ENCODE peak calls at places on chromosomes 3 and 15, in five cellular contexts. K is heart left ventricle, N is A549, H is dorsolateral prefrontal cortex, Z is ovary. P is an unnamed sample.

GRCh38 chr3:138842483-138843188 is 7.9 kb upstream of the PIK3CB start:
- DNase-seq in Z (no peak), K (no peak), H (no peak), N (no peak), P (no peak)

GRCh38 chr3:84141571-84141970 is 817.2 kb upstream of the CADM2 start:
- DNase-seq in H (no peak), K (no peak), N (no peak), Z (no peak), P (no peak)

GRCh38 chr3:101695779-101696372 is 9.4 kb upstream of the RPL24 start:
- DNase-seq in H (peak), N (peak), Z (no peak), K (no peak), P (peak)

GRCh38 chr3:13529196-13529975 is 19.5 kb upstream of the FBLN2 start:
- DNase-seq in Z (no peak), H (no peak), N (no peak), K (peak), P (no peak)

GRCh38 chr3:179702271-179702947 is 49.6 kb downstream of the USP13 start:
- DNase-seq in Z (no peak), H (peak), K (no peak), N (no peak), P (no peak)

GRCh38 chr15:53625962-53626845 is 133.3 kb downstream of the WDR72 start:
- DNase-seq in Z (no peak), N (no peak), K (no peak), H (no peak), P (no peak)

GRCh38 chr3:47542614-47543173 is 29.2 kb upstream of the ELP6 start:
- DNase-seq in N (no peak), H (peak), K (no peak), Z (peak), P (no peak)

GRCh38 chr3:110767838-110768237 is 303.8 kb upstream of the NECTIN3 start:
- DNase-seq in N (no peak), Z (no peak), H (no peak), K (no peak), P (no peak)

GRCh38 chr3:114213669-114214541 is 23.5 kb downstream of the ZNF80 start:
- DNase-seq in H (no peak), Z (no peak), N (peak), K (peak), P (no peak)

GRCh38 chr15:45199136-45199810 is 11.5 kb upstream of the SHF start:
- DNase-seq in H (peak), Z (peak), N (peak), K (no peak), P (no peak)
- TF ChIP-seq CTCF in H (no peak), Z (no peak), N (no peak), K (no peak), P (no peak)

GRCh38 chr3:49906004-49906860 is 2.6 kb upstream of the MST1R start:
- DNase-seq in H (peak), K (peak), N (peak), Z (peak), P (no peak)
- H3K4me3 ChIP-seq in H (peak), K (peak), N (peak), Z (no peak), P (no peak)

GRCh38 chr3:126531051-126531330 is 7.0 kb downstream of the CHST13 start:
- DNase-seq in K (no peak), H (no peak), N (no peak), Z (no peak), P (no peak)
- TF ChIP-seq CTCF in K (no peak), H (no peak), N (no peak), Z (no peak), P (no peak)

DNA sequence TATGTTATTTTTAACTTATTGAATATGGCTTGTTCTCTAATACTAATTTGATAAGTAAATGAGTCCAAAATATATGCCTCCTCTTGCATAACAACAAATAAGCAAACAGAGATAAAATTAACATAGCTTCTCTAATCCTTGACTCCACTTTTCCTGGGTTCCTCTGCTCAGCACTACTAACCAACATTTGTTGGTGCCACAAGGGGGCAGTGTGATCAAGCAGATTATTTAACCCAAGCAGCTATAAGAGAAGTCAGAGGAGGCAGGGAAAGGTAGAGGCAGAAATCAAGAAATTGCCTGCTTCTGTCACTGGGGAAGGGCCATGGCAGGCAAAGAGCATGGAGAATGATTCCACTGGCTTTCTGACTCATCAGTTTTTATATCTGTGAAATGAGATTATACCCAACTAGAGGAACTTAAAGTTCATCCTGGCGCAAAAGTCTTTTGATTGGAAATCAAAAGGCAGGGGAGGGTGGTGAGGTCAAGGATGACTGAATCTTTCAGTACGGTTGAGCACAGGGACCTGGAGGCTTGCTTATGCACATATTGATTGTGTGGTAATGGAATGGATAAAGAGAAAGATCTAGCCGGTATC is 152.2 kb downstream of the IGSF11 start:
- DNase-seq in Z (peak), H (peak), K (peak), N (peak), P (peak)
- H3K4me3 ChIP-seq in Z (no peak), H (no peak), K (no peak), N (no peak), P (no peak)

GRCh38 chr3:98991393-98991792 is 89.9 kb upstream of the DCBLD2 start:
- DNase-seq in H (no peak), N (no peak), Z (no peak), K (no peak), P (no peak)

GRCh38 chr3:98990657-98991056 is 89.2 kb upstream of the DCBLD2 start:
- DNase-seq in Z (no peak), K (no peak), N (no peak), H (no peak), P (no peak)

GRCh38 chr3:98999675-99000074 is 98.2 kb upstream of the DCBLD2 start:
- DNase-seq in K (no peak), N (no peak), H (no peak), Z (no peak), P (no peak)

DNA sequence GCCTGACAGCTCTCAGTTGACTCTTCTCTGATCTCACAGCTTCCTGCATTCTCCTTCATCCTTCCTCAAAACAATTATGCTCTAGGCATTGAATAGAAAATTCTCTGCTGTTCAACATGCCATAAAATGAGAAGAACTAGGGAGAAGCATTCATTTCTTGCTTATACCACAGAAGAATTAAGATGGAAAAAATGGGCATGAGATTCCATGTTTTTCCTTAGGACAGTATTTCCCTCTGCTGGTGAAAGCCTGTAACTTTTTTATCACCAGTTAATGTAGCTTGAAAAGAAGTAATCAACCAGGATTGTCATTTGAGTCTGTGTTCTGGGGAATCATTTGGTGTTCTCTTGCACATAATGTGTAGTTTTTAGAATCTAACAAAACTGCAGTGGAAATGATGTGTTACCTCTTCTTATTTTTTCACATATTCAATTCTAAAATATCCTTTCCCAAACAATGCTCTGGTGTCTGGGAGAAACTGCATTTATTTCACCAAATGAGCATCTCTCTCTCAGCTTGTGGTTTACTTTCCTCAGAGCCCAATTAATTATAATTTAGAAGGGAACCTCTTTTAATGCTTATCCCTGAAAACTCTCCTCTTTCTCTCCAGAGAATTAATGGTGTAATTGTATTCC is 92.8 kb upstream of the DCBLD2 start:
- DNase-seq in Z (no peak), N (peak), K (no peak), H (no peak), P (no peak)
- TF ChIP-seq CTCF in Z (peak), N (peak), K (peak), H (peak), P (no peak)

GRCh38 chr3:36497234-36497633 is 116.9 kb downstream of the STAC start:
- DNase-seq in Z (no peak), H (no peak), N (no peak), K (no peak), P (no peak)
- H3K4me3 ChIP-seq in Z (no peak), H (no peak), N (no peak), K (no peak), P (no peak)

GRCh38 chr3:74751775-74752174 is 137.3 kb upstream of the CNTN3 start:
- DNase-seq in H (no peak), N (no peak), Z (no peak), K (no peak), P (no peak)
- TF ChIP-seq CTCF in H (no peak), N (no peak), Z (no peak), K (no peak), P (no peak)

GRCh38 chr15:39298563-39298962 is 282.3 kb upstream of the THBS1 start:
- DNase-seq in H (no peak), Z (no peak), N (no peak), K (no peak), P (no peak)

GRCh38 chr15:39299506-39300267 is 281.2 kb upstream of the THBS1 start:
- DNase-seq in N (no peak), H (no peak), Z (no peak), K (no peak), P (no peak)

GRCh38 chr15:39302936-39303335 is 277.9 kb upstream of the THBS1 start:
- DNase-seq in K (no peak), N (no peak), H (no peak), Z (no peak), P (no peak)

GRCh38 chr15:39301589-39301999 is 279.3 kb upstream of the THBS1 start:
- DNase-seq in K (no peak), N (peak), H (no peak), Z (no peak), P (no peak)

GRCh38 chr15:39300451-39301153 is 280.3 kb upstream of the THBS1 start:
- DNase-seq in N (peak), Z (no peak), H (no peak), K (no peak), P (no peak)
- H3K4me3 ChIP-seq in N (no peak), Z (no peak), H (no peak), K (no peak), P (no peak)

GRCh38 chr15:52020253-52021085 is 1.4 kb downstream of the MAPK6 start:
- DNase-seq in K (no peak), N (no peak), Z (no peak), H (no peak), P (no peak)

GRCh38 chr15:52023169-52023922 is 4.3 kb downstream of the MAPK6 start:
- DNase-seq in N (peak), H (no peak), K (no peak), Z (no peak), P (no peak)

GRCh38 chr15:52021892-52022540 is 3.0 kb downstream of the MAPK6 start:
- DNase-seq in Z (no peak), N (no peak), K (no peak), H (no peak), P (no peak)

GRCh38 chr15:52019394-52020252 is 604 bp downstream of the MAPK6 start:
- DNase-seq in N (peak), H (peak), Z (peak), K (peak), P (peak)

DNA sequence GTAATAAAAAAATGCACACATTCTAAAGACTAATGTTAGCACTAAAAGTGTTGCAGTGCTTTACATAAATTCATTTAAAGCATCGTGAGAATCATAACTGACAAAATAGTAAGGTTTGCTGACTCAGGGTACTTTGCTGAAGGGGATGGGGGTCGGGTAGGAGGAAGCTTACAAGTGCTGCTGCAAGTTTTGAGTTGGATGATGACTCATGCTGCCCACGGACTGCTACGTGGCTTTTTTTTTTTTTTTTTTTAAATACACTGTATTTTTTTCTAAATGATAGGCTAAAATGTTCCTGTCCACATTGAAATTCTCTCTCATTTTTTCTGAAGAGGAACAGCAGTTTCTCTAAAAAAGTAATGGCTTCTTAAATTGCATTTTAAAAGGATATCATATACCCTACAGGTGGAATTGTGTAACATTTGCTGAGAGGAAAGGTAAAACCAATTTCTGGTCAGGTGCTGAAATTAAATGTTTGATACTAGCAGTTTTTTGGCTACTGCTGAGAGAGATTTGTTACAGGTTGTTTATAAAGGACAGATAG is 2.2 kb downstream of the MAPK6 start:
- DNase-seq in Z (no peak), N (peak), K (peak), H (no peak), P (no peak)
- TF ChIP-seq CTCF in Z (no peak), N (no peak), K (no peak), H (peak), P (no peak)

P was measured in lower leg skin.